ENCODE peak calls at places on chromosomes 7 and 10, in eight cellular contexts. S is ACHN, T is HT1080, N is heart right ventricle, L is HuH-7, M is anterior cingulate cortex, U is occipital lobe, K is cardiac fibroblast. C is an unnamed sample.

GRCh38 chr7:77933394-77933793 is 134.8 kb downstream of the PHTF2 start:
- DNase-seq in S (no peak), T (peak; percentile 70), N (no peak), L (no peak), M (no peak), U (no peak), K (peak; percentile 29), C (no peak)

GRCh38 chr7:32126843-32127242 is 56.6 kb upstream of the PDE1C start:
- DNase-seq in S (no peak), T (no peak), N (no peak), L (no peak), M (no peak), U (no peak), K (no peak), C (no peak)

GRCh38 chr7:33841031-33841430 is 64.3 kb upstream of the BMPER start:
- DNase-seq in S (no peak), T (no peak), N (no peak), L (no peak), M (no peak), U (no peak), K (no peak), C (no peak)

GRCh38 chr7:898855-899681 is 22.7 kb downstream of the GET4 start:
- DNase-seq in S (no peak), T (no peak), N (no peak), L (no peak), M (no peak), U (no peak), K (no peak), C (no peak)

GRCh38 chr10:102678842-102679289 is 34.6 kb downstream of the TRIM8 start:
- DNase-seq in S (peak; percentile 75), T (peak; percentile 58), N (peak; percentile 70), L (peak; percentile 86), M (no peak), U (peak; percentile 63), K (peak; percentile 70), C (peak; percentile 82)

GRCh38 chr7:46943996-46944395 is 637.9 kb downstream of the TNS3 start:
- DNase-seq in S (no peak), T (no peak), N (no peak), L (no peak), M (no peak), U (no peak), K (no peak), C (no peak)

GRCh38 chr7:163298-163695 is 29.1 kb upstream of the FAM20C start:
- DNase-seq in S (no peak), T (no peak), N (no peak), L (no peak), M (no peak), U (no peak), K (no peak), C (peak; percentile 40)

GRCh38 chr7:20737840-20738448 is 48.7 kb downstream of the SP8 start:
- DNase-seq in S (no peak), T (no peak), N (no peak), L (peak; percentile 49), M (no peak), U (no peak), K (no peak), C (no peak)

GRCh38 chr7:44112997-44113763 is 9.0 kb downstream of the AEBP1 start:
- DNase-seq in S (no peak), T (no peak), N (no peak), L (no peak), M (no peak), U (no peak), K (no peak), C (peak; percentile 35)

GRCh38 chr10:60290558-60290957 is 99.1 kb downstream of the ANK3 start:
- DNase-seq in S (no peak), T (no peak), N (no peak), L (no peak), M (no peak), U (no peak), K (no peak), C (no peak)

GRCh38 chr7:6183006-6183405 is 89.4 kb downstream of the CYTH3 start:
- DNase-seq in S (no peak), T (no peak), N (no peak), L (no peak), M (no peak), U (no peak), K (no peak), C (no peak)

GRCh38 chr7:69109879-69110278 is 488.4 kb upstream of the AUTS2 start:
- DNase-seq in S (no peak), T (no peak), N (no peak), L (no peak), M (no peak), U (no peak), K (no peak), C (no peak)